ENCODE peak calls at places on chromosomes 13 and 19, in eight cellular contexts. One of them, this sample, is unnamed.

GRCh38 chr13:110524484-110525254 is 36.9 kb downstream of the RAB20 start:
- DNase-seq in type B pancreatic cell: no peak
- DNase-seq in WERI-Rb-1: no peak
- DNase-seq in AG09309: no peak
- DNase-seq in Calu3: peak; percentile 28
- DNase-seq in heart left ventricle: peak; percentile 82
- DNase-seq in cardiac fibroblast: no peak
- DNase-seq in pancreas: peak; percentile 41
- DNase-seq in this sample: no peak

GRCh38 chr13:109666656-109667448 is 119.5 kb downstream of the IRS2 start:
- DNase-seq in WERI-Rb-1: peak; percentile 44
- DNase-seq in cardiac fibroblast: peak; percentile 62
- DNase-seq in type B pancreatic cell: no peak
- DNase-seq in heart left ventricle: no peak
- DNase-seq in Calu3: no peak
- DNase-seq in pancreas: no peak
- DNase-seq in AG09309: no peak
- DNase-seq in this sample: no peak

GRCh38 chr13:51034906-51035305 is 76.2 kb downstream of the C13orf42 start:
- DNase-seq in cardiac fibroblast: peak; percentile 6
- DNase-seq in WERI-Rb-1: no peak
- DNase-seq in Calu3: no peak
- DNase-seq in pancreas: no peak
- DNase-seq in AG09309: no peak
- DNase-seq in type B pancreatic cell: no peak
- DNase-seq in heart left ventricle: no peak
- DNase-seq in this sample: no peak

GRCh38 chr13:43880930-43881329 is 1.2 kb downstream of the LACC1 start:
- DNase-seq in type B pancreatic cell: no peak
- DNase-seq in heart left ventricle: no peak
- DNase-seq in WERI-Rb-1: no peak
- DNase-seq in AG09309: no peak
- DNase-seq in pancreas: no peak
- DNase-seq in Calu3: no peak
- DNase-seq in cardiac fibroblast: no peak
- DNase-seq in this sample: no peak

GRCh38 chr19:35742121-35742724 is at the start of gene IGFLR1:
- DNase-seq in Calu3: no peak
- DNase-seq in pancreas: no peak
- DNase-seq in type B pancreatic cell: no peak
- DNase-seq in cardiac fibroblast: no peak
- DNase-seq in heart left ventricle: no peak
- DNase-seq in WERI-Rb-1: no peak
- DNase-seq in AG09309: no peak
- DNase-seq in this sample: no peak

GRCh38 chr19:45173816-45174215 is 4.2 kb downstream of the TRAPPC6A start:
- DNase-seq in type B pancreatic cell: no peak
- DNase-seq in pancreas: no peak
- DNase-seq in Calu3: no peak
- DNase-seq in AG09309: peak; percentile 95
- DNase-seq in WERI-Rb-1: no peak
- DNase-seq in heart left ventricle: no peak
- DNase-seq in cardiac fibroblast: no peak
- DNase-seq in this sample: no peak

GRCh38 chr13:24622481-24622880 is 57.7 kb upstream of the ATP12A start:
- DNase-seq in pancreas: no peak
- DNase-seq in Calu3: no peak
- DNase-seq in heart left ventricle: no peak
- DNase-seq in cardiac fibroblast: no peak
- DNase-seq in AG09309: no peak
- DNase-seq in WERI-Rb-1: no peak
- DNase-seq in type B pancreatic cell: no peak
- DNase-seq in this sample: no peak

GRCh38 chr19:41688098-41688497 is at the start of gene CEACAM7:
- DNase-seq in WERI-Rb-1: no peak
- DNase-seq in Calu3: no peak
- DNase-seq in pancreas: no peak
- DNase-seq in type B pancreatic cell: no peak
- DNase-seq in heart left ventricle: no peak
- DNase-seq in cardiac fibroblast: no peak
- DNase-seq in AG09309: no peak
- DNase-seq in this sample: no peak

GRCh38 chr19:28294395-28294794 is 918.6 kb downstream of the UQCRFS1 start:
- DNase-seq in Calu3: no peak
- DNase-seq in pancreas: no peak
- DNase-seq in cardiac fibroblast: peak; percentile 61
- DNase-seq in type B pancreatic cell: no peak
- DNase-seq in WERI-Rb-1: no peak
- DNase-seq in AG09309: no peak
- DNase-seq in heart left ventricle: no peak
- DNase-seq in this sample: no peak

GRCh38 chr19:21604941-21605548 is 99.6 kb downstream of the ZNF429 start:
- DNase-seq in AG09309: no peak
- DNase-seq in cardiac fibroblast: peak; percentile 18
- DNase-seq in WERI-Rb-1: peak; percentile 73
- DNase-seq in type B pancreatic cell: no peak
- DNase-seq in Calu3: no peak
- DNase-seq in pancreas: peak; percentile 33
- DNase-seq in heart left ventricle: no peak
- DNase-seq in this sample: no peak

GRCh38 chr13:41213316-41213715 is 18.9 kb upstream of the KBTBD7 start:
- DNase-seq in pancreas: no peak
- DNase-seq in heart left ventricle: no peak
- DNase-seq in WERI-Rb-1: no peak
- DNase-seq in type B pancreatic cell: no peak
- DNase-seq in cardiac fibroblast: no peak
- DNase-seq in AG09309: no peak
- DNase-seq in Calu3: no peak
- DNase-seq in this sample: no peak

GRCh38 chr19:6260912-6261636 is 18.7 kb downstream of the MLLT1 start:
- DNase-seq in pancreas: no peak
- DNase-seq in WERI-Rb-1: peak; percentile 53
- DNase-seq in type B pancreatic cell: no peak
- DNase-seq in cardiac fibroblast: peak; percentile 37
- DNase-seq in heart left ventricle: no peak
- DNase-seq in AG09309: no peak
- DNase-seq in Calu3: peak; percentile 23
- DNase-seq in this sample: no peak

GRCh38 chr19:33110201-33110910 is 21.6 kb upstream of the WDR88 start:
- DNase-seq in WERI-Rb-1: no peak
- DNase-seq in pancreas: no peak
- DNase-seq in cardiac fibroblast: peak; percentile 87
- DNase-seq in type B pancreatic cell: no peak
- DNase-seq in AG09309: no peak
- DNase-seq in Calu3: no peak
- DNase-seq in heart left ventricle: no peak
- DNase-seq in this sample: no peak

GRCh38 chr19:4177146-4177545 is 5.2 kb downstream of the SIRT6 start:
- DNase-seq in AG09309: no peak
- DNase-seq in WERI-Rb-1: no peak
- DNase-seq in cardiac fibroblast: no peak
- DNase-seq in pancreas: no peak
- DNase-seq in type B pancreatic cell: no peak
- DNase-seq in heart left ventricle: no peak
- DNase-seq in Calu3: no peak
- DNase-seq in this sample: no peak

GRCh38 chr13:64239372-64239771 is 2823.7 kb upstream of the PCDH20 start:
- DNase-seq in heart left ventricle: no peak
- DNase-seq in pancreas: no peak
- DNase-seq in WERI-Rb-1: no peak
- DNase-seq in AG09309: peak; percentile 11
- DNase-seq in cardiac fibroblast: peak; percentile 79
- DNase-seq in Calu3: no peak
- DNase-seq in type B pancreatic cell: no peak
- DNase-seq in this sample: no peak

GRCh38 chr19:13164370-13165090 is 14.3 kb downstream of the IER2 start:
- DNase-seq in WERI-Rb-1: peak; percentile 86
- DNase-seq in AG09309: no peak
- DNase-seq in cardiac fibroblast: peak; percentile 72
- DNase-seq in heart left ventricle: peak; percentile 86
- DNase-seq in Calu3: peak; percentile 83
- DNase-seq in pancreas: peak; percentile 66
- DNase-seq in type B pancreatic cell: peak; percentile 85
- DNase-seq in this sample: no peak

GRCh38 chr13:63651394-63651793 is 2235.7 kb upstream of the PCDH20 start:
- DNase-seq in WERI-Rb-1: no peak
- DNase-seq in Calu3: no peak
- DNase-seq in pancreas: no peak
- DNase-seq in type B pancreatic cell: no peak
- DNase-seq in heart left ventricle: no peak
- DNase-seq in AG09309: no peak
- DNase-seq in cardiac fibroblast: no peak
- DNase-seq in this sample: no peak

DNA sequence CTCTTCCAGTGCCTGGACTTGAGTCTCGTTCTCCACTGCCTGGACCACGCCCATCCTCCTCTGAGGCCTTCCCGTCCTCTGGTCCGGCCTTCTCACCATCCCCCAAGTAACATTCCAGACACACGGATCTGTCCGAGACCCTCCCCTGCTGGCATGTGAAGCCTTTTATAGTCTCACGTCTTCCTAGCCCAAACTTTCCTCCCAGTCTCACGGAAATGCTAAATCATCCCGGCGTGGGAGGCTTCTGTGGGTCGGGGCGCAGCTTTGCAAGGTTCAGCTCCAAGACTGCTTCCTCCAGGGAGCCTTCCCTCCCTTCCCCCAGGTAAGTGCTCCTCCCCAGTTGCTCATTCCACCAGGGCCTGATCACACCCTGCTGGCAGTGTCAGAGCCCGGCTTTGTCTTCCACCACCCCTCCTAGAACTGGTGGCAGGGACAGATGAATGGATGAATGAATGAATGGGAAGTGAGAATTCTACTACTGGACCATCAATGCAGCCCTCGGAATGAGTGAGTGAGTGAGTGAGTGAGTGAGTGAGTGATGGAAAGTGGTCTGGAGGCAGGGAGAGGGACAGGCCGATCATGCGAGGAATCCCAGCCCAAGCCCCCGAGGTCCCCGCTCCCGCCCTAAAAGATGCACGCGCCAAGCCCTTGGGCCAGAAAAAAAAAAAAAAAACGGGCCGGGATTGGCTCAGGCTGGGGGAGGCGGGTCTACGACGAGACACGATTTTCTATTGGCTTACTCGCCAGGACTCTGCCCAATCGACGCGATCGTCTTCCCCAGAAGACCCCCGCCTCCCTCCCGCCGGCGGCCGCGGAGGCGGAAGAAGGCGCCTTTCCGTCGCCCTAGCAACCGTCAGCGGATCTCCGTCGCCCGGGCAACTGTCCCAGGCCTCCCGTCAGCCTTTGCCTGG is 9.3 kb downstream of the EPHX3 start:
- DNase-seq in heart left ventricle: peak; percentile 95
- DNase-seq in Calu3: peak; percentile 80
- DNase-seq in pancreas: peak; percentile 86
- DNase-seq in type B pancreatic cell: peak; percentile 94
- DNase-seq in WERI-Rb-1: peak; percentile 95
- DNase-seq in AG09309: peak; percentile 85
- DNase-seq in cardiac fibroblast: peak; percentile 97
- DNase-seq in this sample: peak; percentile 98
- TF ChIP-seq CTCF in heart left ventricle: no peak
- TF ChIP-seq CTCF in Calu3: no peak
- TF ChIP-seq CTCF in pancreas: no peak
- TF ChIP-seq CTCF in type B pancreatic cell: no peak
- TF ChIP-seq CTCF in WERI-Rb-1: no peak
- TF ChIP-seq CTCF in AG09309: no peak
- TF ChIP-seq CTCF in cardiac fibroblast: no peak
- TF ChIP-seq CTCF in this sample: no peak

DNA sequence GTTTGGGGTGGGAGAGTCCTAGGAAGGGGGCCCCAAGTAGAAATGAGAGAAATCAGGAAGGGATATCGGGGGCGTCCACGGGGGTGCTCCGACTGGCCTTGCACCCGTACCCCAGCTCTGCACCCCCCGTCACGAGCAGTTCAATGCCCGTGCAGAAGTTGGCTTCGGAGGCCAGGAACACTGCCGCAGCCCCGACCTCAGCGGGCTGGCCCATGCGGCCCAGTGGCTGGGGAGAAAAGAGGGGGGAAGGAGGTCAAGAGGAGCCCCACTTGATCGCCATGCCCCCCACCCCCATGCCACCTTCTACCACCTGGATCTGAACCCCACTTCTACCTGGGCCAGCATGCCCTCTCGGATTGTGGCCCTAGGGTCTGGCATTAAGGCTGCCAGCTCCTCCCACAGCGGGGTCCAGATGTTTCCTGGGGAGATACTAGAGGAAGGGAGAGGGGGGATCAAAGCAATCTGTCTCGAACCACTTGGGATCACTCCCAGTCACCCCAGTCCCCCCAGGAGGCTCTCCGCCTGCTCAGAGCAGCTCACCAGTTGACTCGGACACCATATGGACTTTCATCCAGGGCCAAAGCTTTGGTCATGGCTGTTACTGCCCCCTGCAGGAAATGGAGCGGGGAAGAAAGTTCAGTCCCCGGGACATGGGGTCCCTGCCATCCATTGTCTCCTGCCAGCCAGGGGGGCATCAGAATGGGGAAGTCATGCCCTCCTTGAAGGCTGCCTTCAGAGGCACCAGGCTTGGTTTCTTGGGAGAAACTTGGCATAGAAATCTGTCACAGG is 2.5 kb upstream of the BCAT2 start:
- DNase-seq in pancreas: no peak
- DNase-seq in Calu3: no peak
- DNase-seq in heart left ventricle: no peak
- DNase-seq in WERI-Rb-1: peak; percentile 31
- DNase-seq in cardiac fibroblast: no peak
- DNase-seq in AG09309: no peak
- DNase-seq in type B pancreatic cell: no peak
- DNase-seq in this sample: no peak
- TF ChIP-seq CTCF in pancreas: no peak
- TF ChIP-seq CTCF in Calu3: no peak
- TF ChIP-seq CTCF in heart left ventricle: no peak
- TF ChIP-seq CTCF in WERI-Rb-1: peak; percentile 51
- TF ChIP-seq CTCF in cardiac fibroblast: peak; percentile 5
- TF ChIP-seq CTCF in AG09309: peak; percentile 16
- TF ChIP-seq CTCF in type B pancreatic cell: peak; percentile 31
- TF ChIP-seq CTCF in this sample: peak; percentile 49

DNA sequence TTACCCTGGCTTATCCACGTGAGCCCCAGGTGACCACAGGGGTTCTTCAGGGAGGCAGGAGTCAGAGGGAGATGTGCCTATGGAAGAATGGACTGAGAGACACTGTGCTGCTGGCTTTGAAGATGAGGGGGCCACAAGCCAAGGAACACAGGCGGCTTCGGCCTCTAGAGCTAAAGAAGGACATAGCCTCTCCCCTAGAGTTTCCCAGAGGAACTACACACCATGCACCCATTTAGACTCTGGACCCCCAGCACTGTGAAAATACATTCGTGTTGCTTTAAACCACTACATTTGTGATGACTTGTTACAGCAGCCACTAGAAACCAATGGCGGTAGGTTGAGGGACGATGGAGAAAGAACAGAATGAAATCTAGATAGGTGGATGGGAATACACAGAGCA is 13.7 kb upstream of the ATF5 start:
- DNase-seq in pancreas: no peak
- DNase-seq in cardiac fibroblast: no peak
- DNase-seq in Calu3: no peak
- DNase-seq in AG09309: no peak
- DNase-seq in type B pancreatic cell: no peak
- DNase-seq in heart left ventricle: no peak
- DNase-seq in WERI-Rb-1: no peak
- DNase-seq in this sample: no peak
- TF ChIP-seq CTCF in pancreas: no peak
- TF ChIP-seq CTCF in cardiac fibroblast: peak; percentile 29
- TF ChIP-seq CTCF in Calu3: no peak
- TF ChIP-seq CTCF in AG09309: no peak
- TF ChIP-seq CTCF in type B pancreatic cell: peak; percentile 49
- TF ChIP-seq CTCF in heart left ventricle: no peak
- TF ChIP-seq CTCF in WERI-Rb-1: no peak
- TF ChIP-seq CTCF in this sample: peak; percentile 19

GRCh38 chr19:57351867-57352266 is 796 bp downstream of the ZNF304 start:
- DNase-seq in Calu3: no peak
- DNase-seq in type B pancreatic cell: no peak
- DNase-seq in pancreas: no peak
- DNase-seq in heart left ventricle: no peak
- DNase-seq in AG09309: no peak
- DNase-seq in cardiac fibroblast: peak; percentile 26
- DNase-seq in WERI-Rb-1: no peak
- DNase-seq in this sample: no peak
- TF ChIP-seq CTCF in Calu3: no peak
- TF ChIP-seq CTCF in type B pancreatic cell: no peak
- TF ChIP-seq CTCF in pancreas: no peak
- TF ChIP-seq CTCF in heart left ventricle: no peak
- TF ChIP-seq CTCF in AG09309: no peak
- TF ChIP-seq CTCF in cardiac fibroblast: peak; percentile 8
- TF ChIP-seq CTCF in WERI-Rb-1: no peak
- TF ChIP-seq CTCF in this sample: no peak